ENCODE peak calls at places on chromosomes 16 and 17, in seven cellular contexts. Y is H9, Q is IMR-90, I is mesendoderm, T is mesenchymal stem cell, Z is H1, D is trophoblast cell. C is an unnamed sample.

GRCh38 chr17:80738987-80739730 is 194.5 kb downstream of the RPTOR start:
- DNase-seq in Q (no peak), I (no peak), T (peak), D (no peak), Z (no peak), Y (no peak), C (no peak)

GRCh38 chr17:49986396-49987289 is 8.4 kb downstream of the DLX3 start:
- DNase-seq in Q (no peak), Y (peak), D (no peak), I (no peak), T (no peak), Z (no peak), C (no peak)

GRCh38 chr16:86428729-86429472 is 81.4 kb upstream of the FOXF1 start:
- DNase-seq in I (peak), Q (no peak), D (no peak), Z (no peak), T (no peak), Y (no peak), C (no peak)

GRCh38 chr17:55341432-55341831 is 76.7 kb downstream of the HLF start:
- DNase-seq in D (no peak), Y (no peak), T (no peak), Q (peak), I (no peak), Z (peak), C (no peak)

GRCh38 chr17:78476973-78477372 is 98.5 kb downstream of the PGS1 start:
- DNase-seq in I (peak), Z (no peak), D (peak), Y (no peak), Q (no peak), T (no peak), C (no peak)

GRCh38 chr16:7183768-7184167 is 148.9 kb upstream of the RBFOX1 start:
- DNase-seq in T (no peak), Y (no peak), D (no peak), Z (no peak), Q (no peak), I (no peak), C (no peak)

GRCh38 chr16:54657709-54658102 is 273.0 kb upstream of the IRX5 start:
- DNase-seq in D (no peak), T (no peak), Y (no peak), Q (no peak), Z (no peak), I (no peak), C (no peak)

GRCh38 chr16:58020628-58021521 is 4.7 kb upstream of the MMP15 start:
- DNase-seq in I (peak), T (peak), Q (peak), Y (no peak), Z (peak), D (peak), C (no peak)

GRCh38 chr16:24358117-24358516 is 102.0 kb downstream of the CACNG3 start:
- DNase-seq in D (no peak), T (no peak), I (no peak), Q (no peak), Y (no peak), Z (no peak), C (no peak)

GRCh38 chr16:9091867-9092281 is 430 bp downstream of the HAPSTR1 start:
- DNase-seq in Q (no peak), D (peak), I (peak), T (peak), Z (peak), Y (no peak), C (peak)

GRCh38 chr16:80899804-80900592 is 95.6 kb upstream of the CDYL2 start:
- DNase-seq in Z (peak), I (no peak), D (peak), T (no peak), Q (peak), Y (no peak), C (no peak)

GRCh38 chr16:4957420-4957719 is 760 bp upstream of the SEC14L5 start:
- DNase-seq in D (no peak), Q (no peak), Z (no peak), Y (no peak), T (no peak), I (no peak), C (no peak)
- H2AK5ac ChIP-seq in D (no peak), Q (no peak), Z (no peak), Y (no peak), T (no peak), I (no peak), C (no peak)

DNA sequence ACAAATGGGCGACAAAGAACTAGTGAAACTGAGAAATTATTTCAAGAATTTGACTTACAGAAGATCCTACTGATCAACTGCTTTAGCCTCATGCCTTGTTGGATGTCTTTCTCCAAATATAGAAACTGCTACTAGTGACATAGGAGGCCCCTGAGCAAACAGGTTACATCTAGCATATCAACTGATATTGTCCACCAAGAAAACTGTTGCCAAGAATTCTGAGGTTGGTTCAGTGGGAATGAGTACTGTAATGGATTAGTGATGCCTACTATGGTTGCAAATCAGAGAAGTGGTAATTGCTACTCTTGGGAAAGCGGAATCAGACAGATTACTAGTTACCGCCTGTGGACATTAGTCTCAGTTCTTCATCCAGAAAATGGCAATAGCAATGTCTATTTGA is 10.0 kb downstream of the CDC27 start:
- DNase-seq in Z (no peak), Q (no peak), Y (no peak), I (no peak), D (no peak), T (no peak), C (no peak)
- H2AK5ac ChIP-seq in Z (no peak), Q (no peak), Y (no peak), I (no peak), D (no peak), T (no peak), C (no peak)

GRCh38 chr16:66525396-66526180 is 24.3 kb downstream of the TK2 start:
- DNase-seq in T (peak), D (peak), I (no peak), Z (no peak), Q (no peak), Y (no peak), C (no peak)
- H2AK5ac ChIP-seq in T (peak), D (no peak), I (no peak), Z (no peak), Q (no peak), Y (no peak), C (no peak)

GRCh38 chr17:2786176-2786881 is 9.9 kb upstream of the RAP1GAP2 start:
- DNase-seq in Z (peak), Q (peak), D (peak), T (peak), I (peak), Y (peak), C (peak)
- H2AK5ac ChIP-seq in Z (no peak), Q (no peak), D (no peak), T (no peak), I (no peak), Y (no peak), C (no peak)